ENCODE peak calls at places on chromosome 1, in nine cellular contexts. J is esophagus muscularis mucosa, L is endothelial cell of umbilical vein, U is GM23338, Y is stomach, M is prostate gland, P is upper lobe of left lung, O is transverse colon, G is Panc1. H is an unnamed sample.

GRCh38 chr1:22915816-22916468 is 56.7 kb downstream of the LACTBL1 start:
- DNase-seq in J (no peak), L (no peak), U (no peak), Y (no peak), M (no peak), P (no peak), O (no peak), G (no peak), H (no peak)

GRCh38 chr1:62144238-62144831 is 50.3 kb upstream of the L1TD1 start:
- DNase-seq in J (no peak), L (peak), U (peak), Y (no peak), M (peak), P (no peak), O (peak), G (peak), H (no peak)

GRCh38 chr1:63618001-63618400 is 24.8 kb downstream of the PGM1 start:
- DNase-seq in J (no peak), L (no peak), U (no peak), Y (no peak), M (no peak), P (no peak), O (no peak), G (no peak), H (no peak)

GRCh38 chr1:98355656-98356384 is 305.7 kb upstream of the SNX7 start:
- DNase-seq in J (no peak), L (no peak), U (no peak), Y (no peak), M (no peak), P (no peak), O (no peak), G (no peak), H (no peak)

GRCh38 chr1:58722967-58723366 is 23.1 kb upstream of the MYSM1 start:
- DNase-seq in J (peak), L (no peak), U (no peak), Y (no peak), M (no peak), P (no peak), O (no peak), G (no peak), H (no peak)

GRCh38 chr1:8649027-8649426 is 168.4 kb downstream of the RERE start:
- DNase-seq in J (no peak), L (peak), U (no peak), Y (no peak), M (no peak), P (no peak), O (no peak), G (no peak), H (no peak)

GRCh38 chr1:59767119-59767518 is 47.6 kb upstream of the HOOK1 start:
- DNase-seq in J (no peak), L (peak), U (no peak), Y (no peak), M (no peak), P (no peak), O (no peak), G (no peak), H (no peak)

GRCh38 chr1:234613128-234613875 is 3.3 kb upstream of the IRF2BP2 start:
- DNase-seq in J (peak), L (no peak), U (no peak), Y (no peak), M (no peak), P (no peak), O (peak), G (no peak), H (peak)

GRCh38 chr1:169103443-169103842 is 3.0 kb upstream of the ATP1B1 start:
- DNase-seq in J (no peak), L (no peak), U (peak), Y (peak), M (no peak), P (peak), O (peak), G (no peak), H (no peak)

DNA sequence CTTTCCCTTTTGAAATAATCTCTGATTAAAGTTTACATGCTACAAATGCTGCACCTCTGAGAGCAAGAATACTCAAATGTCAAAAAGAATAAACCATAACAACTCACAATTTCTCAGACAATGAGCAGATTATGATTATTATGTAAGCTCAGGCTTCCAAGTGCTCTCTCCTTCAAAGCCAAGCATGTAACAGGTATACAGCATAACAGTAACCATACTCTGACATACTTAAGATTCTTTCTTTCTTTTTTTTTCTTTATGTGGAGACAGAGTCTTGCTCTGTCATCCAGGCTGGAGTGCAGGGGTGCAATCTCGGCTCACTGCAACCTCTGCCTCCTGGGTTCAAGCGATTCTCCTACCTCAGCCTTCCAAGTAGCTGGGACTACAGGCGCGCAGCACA is 155.4 kb downstream of the EIF4G3 start:
- DNase-seq in J (no peak), L (no peak), U (no peak), Y (no peak), M (no peak), P (no peak), O (no peak), G (no peak), H (no peak)
- H3K4me3 ChIP-seq in J (no peak), L (no peak), U (no peak), Y (no peak), M (no peak), P (no peak), O (no peak), G (no peak), H (no peak)

GRCh38 chr1:202105571-202106339 is 17.0 kb upstream of the GPR37L1 start:
- DNase-seq in J (no peak), L (no peak), U (peak), Y (peak), M (no peak), P (peak), O (peak), G (no peak), H (no peak)

GRCh38 chr1:202104073-202104472 is 18.6 kb upstream of the GPR37L1 start:
- DNase-seq in J (no peak), L (no peak), U (no peak), Y (no peak), M (no peak), P (no peak), O (peak), G (no peak), H (no peak)

GRCh38 chr1:202106340-202107284 is 16.1 kb upstream of the GPR37L1 start:
- DNase-seq in J (no peak), L (no peak), U (no peak), Y (peak), M (no peak), P (peak), O (peak), G (no peak), H (no peak)

GRCh38 chr1:202101182-202101581 is 21.5 kb upstream of the GPR37L1 start:
- DNase-seq in J (no peak), L (no peak), U (no peak), Y (peak), M (no peak), P (no peak), O (no peak), G (no peak), H (no peak)
- TF ChIP-seq POLR2AphosphoS5 in J (no peak), L (no peak), U (no peak), Y (no peak), M (no peak), P (no peak), O (no peak), G (no peak), H (no peak)

DNA sequence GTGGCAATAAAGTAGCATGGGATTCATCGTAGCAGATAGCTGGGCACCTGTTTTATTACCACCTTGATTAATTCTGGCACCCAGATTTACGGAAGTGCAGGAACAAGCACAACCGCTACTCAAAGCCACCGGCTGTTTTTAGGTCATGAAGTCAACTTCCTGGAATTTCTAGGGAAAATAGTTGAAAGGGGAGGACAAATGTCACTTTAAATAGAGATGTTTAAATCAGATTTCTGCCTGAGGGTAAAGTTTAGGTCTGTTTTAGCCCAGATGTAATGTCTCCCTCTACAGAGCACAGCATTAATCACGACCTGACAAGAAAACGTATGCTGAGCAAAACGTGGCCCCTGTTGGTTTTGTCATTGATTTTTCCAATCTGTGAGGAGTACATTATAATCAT is 8.0 kb downstream of the ADGRL2 start:
- DNase-seq in J (no peak), L (no peak), U (peak), Y (no peak), M (no peak), P (no peak), O (no peak), G (no peak), H (no peak)
- TF ChIP-seq CTCF in J (no peak), L (no peak), U (peak), Y (no peak), M (no peak), P (no peak), O (no peak), G (peak), H (no peak)

GRCh38 chr1:16212251-16212961 is at the start of gene ARHGEF19:
- DNase-seq in J (no peak), L (no peak), U (peak), Y (peak), M (peak), P (peak), O (peak), G (no peak), H (no peak)
- H3K4me3 ChIP-seq in J (no peak), L (no peak), U (peak), Y (peak), M (peak), P (peak), O (no peak), G (no peak), H (no peak)